ENCODE peak calls at places on chromosomes 3 and 15, in six cellular contexts. V is heart right ventricle, J is endodermal cell, W is IMR-90, B is brain microvascular endothelial cell, G is tibial nerve. X is an unnamed sample.

GRCh38 chr3:20809356-20809755 is 623.4 kb upstream of the SGO1 start:
- DNase-seq in J (no peak), W (no peak), G (no peak), B (no peak), V (no peak), X (no peak)

GRCh38 chr15:32909431-32909830 is 191.6 kb downstream of the GREM1 start:
- DNase-seq in B (peak), G (no peak), V (no peak), W (peak), J (no peak), X (peak)

GRCh38 chr3:89270201-89270600 is 162.8 kb downstream of the EPHA3 start:
- DNase-seq in B (no peak), G (no peak), W (no peak), J (no peak), V (no peak), X (no peak)

GRCh38 chr3:183560607-183561006 is 5.1 kb upstream of the KLHL6 start:
- DNase-seq in V (no peak), J (peak), B (no peak), W (no peak), G (no peak), X (no peak)

GRCh38 chr15:80182611-80183210 is 29.9 kb downstream of the FAH start:
- DNase-seq in B (peak), J (no peak), W (peak), V (peak), G (no peak), X (peak)

GRCh38 chr15:52498700-52499099 is 30.0 kb downstream of the MYO5A start:
- DNase-seq in W (no peak), B (no peak), J (no peak), G (no peak), V (no peak), X (no peak)

GRCh38 chr3:56197991-56198390 is 270.3 kb downstream of the ERC2 start:
- DNase-seq in V (no peak), G (no peak), W (no peak), B (no peak), J (no peak), X (no peak)

GRCh38 chr15:35067501-35068347 is 17.4 kb downstream of the NANOGP8 start:
- DNase-seq in B (no peak), V (no peak), J (no peak), W (no peak), G (no peak), X (no peak)

GRCh38 chr3:36989568-36989967 is 3.4 kb downstream of the EPM2AIP1 start:
- DNase-seq in V (no peak), W (no peak), J (no peak), G (no peak), B (no peak), X (no peak)

GRCh38 chr3:36991923-36992805 is 767 bp downstream of the EPM2AIP1 start:
- DNase-seq in W (peak), J (no peak), B (peak), G (no peak), V (no peak), X (peak)

GRCh38 chr3:36991147-36991546 is 1.8 kb downstream of the EPM2AIP1 start:
- DNase-seq in B (no peak), W (no peak), J (no peak), V (no peak), G (no peak), X (no peak)

GRCh38 chr3:36988336-36988735 is 4.6 kb downstream of the EPM2AIP1 start:
- DNase-seq in V (no peak), W (no peak), B (no peak), G (no peak), J (no peak), X (no peak)

GRCh38 chr3:36989000-36989399 is 3.9 kb downstream of the EPM2AIP1 start:
- DNase-seq in J (no peak), G (no peak), W (no peak), V (no peak), B (no peak), X (no peak)
- TF ChIP-seq CTCF in J (no peak), G (no peak), W (no peak), V (no peak), B (no peak), X (no peak)

GRCh38 chr15:39127925-39128617 is 452.8 kb upstream of the THBS1 start:
- DNase-seq in B (peak), W (peak), V (no peak), G (no peak), J (peak), X (peak)
- TF ChIP-seq CTCF in B (no peak), W (no peak), V (no peak), G (no peak), J (no peak), X (no peak)

DNA sequence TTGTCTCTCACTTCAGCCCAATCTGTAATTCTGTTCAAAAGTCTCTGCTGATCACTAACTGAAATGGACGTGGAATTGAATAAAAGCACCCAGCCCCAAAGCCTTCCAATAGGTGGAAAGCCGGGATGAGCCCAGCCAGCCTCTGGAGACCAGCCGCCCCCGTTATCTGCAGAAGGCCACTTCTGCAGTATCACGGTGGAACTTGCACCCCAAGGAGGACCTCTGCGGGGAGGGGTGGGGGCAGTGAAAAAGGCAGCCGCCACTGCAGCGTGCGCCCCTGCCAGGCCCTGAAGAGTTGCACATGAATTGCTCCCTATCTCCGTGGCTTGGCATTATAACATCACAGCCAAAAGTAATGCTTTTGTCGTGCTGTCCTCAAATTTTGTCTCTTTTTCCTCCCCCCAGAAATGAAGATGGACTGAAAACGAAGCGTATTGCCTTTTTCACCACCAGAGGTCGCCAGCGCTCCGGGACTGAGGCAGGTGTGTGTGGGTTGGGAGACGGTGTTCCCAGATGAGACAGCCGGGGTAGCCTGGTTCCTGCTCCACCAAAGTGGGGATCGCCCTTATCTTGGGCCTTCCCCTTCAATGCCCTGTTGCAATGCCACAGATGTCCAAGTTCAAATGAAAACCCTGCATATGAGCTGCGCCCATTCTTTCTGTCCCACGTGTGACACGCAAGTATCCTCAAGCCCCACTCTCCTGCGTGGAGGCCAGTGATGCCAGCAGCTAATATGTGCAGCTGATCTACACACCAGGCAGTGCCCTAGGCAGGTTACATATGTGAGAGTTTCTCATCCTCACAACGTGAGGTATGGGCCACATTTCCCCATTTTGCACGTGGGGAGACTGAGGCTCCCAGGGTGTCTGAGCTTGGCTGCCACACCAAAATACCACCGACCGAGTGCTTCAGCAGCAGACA is 96.0 kb downstream of the LRRK1 start:
- DNase-seq in B (peak), V (peak), G (peak), J (peak), W (peak), X (peak)
- TF ChIP-seq CTCF in B (peak), V (peak), G (peak), J (peak), W (peak), X (peak)

DNA sequence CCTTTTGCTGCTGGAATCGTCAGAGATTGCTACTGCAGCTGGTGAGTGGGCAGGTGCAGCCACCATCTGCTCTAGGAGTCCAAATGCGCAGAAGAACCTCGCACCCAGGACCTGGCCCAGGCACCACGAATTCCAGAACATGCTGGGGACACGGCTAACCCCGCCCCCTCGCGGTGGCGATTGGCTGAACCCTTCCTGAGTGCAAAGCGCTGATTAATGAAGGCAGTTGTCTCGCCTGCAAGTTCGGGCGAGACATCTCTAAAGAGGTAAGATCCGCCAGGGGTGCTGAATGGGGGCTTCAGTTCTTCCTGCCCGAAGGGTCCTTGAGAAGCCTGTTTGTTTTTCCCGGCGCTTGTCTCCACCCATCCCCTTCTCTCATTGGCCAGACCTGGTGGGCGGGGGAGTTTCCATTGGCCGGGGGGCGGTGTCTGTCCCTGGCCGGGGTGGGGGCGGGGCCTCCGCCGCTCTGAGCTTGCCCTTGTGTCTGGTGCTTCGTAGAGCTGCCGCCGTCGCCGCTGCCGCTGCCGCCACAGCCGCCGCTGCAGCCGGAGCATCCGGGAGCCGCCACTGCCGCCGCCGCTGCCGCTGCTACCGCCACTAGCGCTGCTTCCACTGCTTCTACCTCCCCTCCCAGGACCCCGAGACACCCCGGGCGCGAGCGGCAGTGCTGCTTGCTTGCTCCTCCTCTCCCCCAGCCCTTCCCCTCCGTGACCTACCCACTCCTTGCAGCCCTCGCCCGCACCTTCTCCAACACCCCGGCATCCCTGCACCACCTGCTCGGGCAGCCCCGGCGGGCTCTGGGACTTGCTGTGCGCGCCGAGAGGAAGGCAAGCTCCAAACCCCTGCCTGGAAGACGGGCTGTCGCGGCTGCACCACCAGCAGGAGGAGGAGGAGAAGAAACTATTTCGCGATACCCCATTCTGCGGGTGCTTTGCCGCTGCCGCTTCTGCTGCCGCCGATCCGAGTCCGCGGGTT is at the start of gene CADM2:
- DNase-seq in V (peak), B (peak), J (peak), W (peak), G (peak), X (peak)
- TF ChIP-seq CTCF in V (no peak), B (peak), J (peak), W (no peak), G (peak), X (peak)

DNA sequence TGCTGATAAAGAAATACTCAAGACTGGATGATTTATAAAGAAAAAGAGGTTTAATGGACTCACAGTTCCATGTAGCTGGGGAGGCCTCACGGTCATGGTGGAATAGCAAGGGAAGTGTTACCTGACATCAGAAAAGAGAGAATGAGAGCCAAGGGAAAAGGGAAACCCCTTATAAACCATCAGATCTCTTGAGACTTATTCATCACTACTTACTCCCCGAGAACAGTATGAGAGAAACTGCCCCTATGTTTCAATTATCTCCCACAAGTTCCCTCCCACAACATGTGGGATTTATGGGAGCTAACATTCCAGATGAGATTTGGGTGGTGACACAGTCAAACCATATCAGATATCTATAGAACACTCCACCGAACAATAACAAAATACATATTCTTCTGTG is 904.6 kb downstream of the PDCD6IP start:
- DNase-seq in J (no peak), W (no peak), B (no peak), V (no peak), G (no peak), X (no peak)
- TF ChIP-seq CTCF in J (no peak), W (no peak), B (no peak), V (no peak), G (no peak), X (no peak)

GRCh38 chr3:36540898-36541518 is 160.7 kb downstream of the STAC start:
- DNase-seq in J (peak), G (no peak), B (peak), V (no peak), W (peak), X (no peak)
- TF ChIP-seq CTCF in J (peak), G (no peak), B (peak), V (peak), W (peak), X (peak)

DNA sequence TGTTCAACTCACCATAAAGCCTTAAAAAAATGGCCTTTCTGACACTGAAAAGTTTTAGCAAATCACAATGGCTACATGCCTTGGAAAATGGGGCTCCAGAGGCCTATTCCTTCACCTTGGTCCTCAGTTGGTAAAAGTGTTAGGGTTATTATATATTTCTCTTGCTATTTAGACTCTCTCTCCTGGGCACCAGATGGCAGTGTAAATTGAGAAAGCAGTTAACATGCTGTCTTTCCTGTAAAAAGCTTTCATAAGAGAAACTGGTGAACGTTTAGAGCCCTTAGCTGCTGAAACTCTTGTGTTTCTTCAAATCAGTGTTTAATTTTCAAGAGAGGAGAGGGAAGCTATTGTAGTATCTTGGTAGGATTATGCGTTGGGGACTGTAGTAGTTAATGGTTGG is 89.9 kb downstream of the LRTM1 start:
- DNase-seq in G (no peak), V (no peak), J (no peak), B (peak), W (peak), X (peak)
- TF ChIP-seq CTCF in G (no peak), V (no peak), J (peak), B (peak), W (peak), X (peak)